ENCODE peak calls at places on chromosomes 6 and 20, in ten cellular contexts. D, C, F, B, R, K, J, V, T and Z are unnamed samples.

GRCh38 chr6:71929047-71929446 is 42.7 kb downstream of the RIMS1 start:
- DNase-seq in D (no peak), C (no peak), F (no peak), B (no peak), R (peak), K (no peak), J (no peak), V (no peak), T (no peak), Z (no peak)

GRCh38 chr6:167668019-167668753 is 158.5 kb upstream of the AFDN start:
- DNase-seq in D (peak), C (no peak), F (no peak), B (no peak), R (no peak), K (peak), J (no peak), V (no peak), T (peak), Z (no peak)

GRCh38 chr20:54044156-54044555 is 26.2 kb downstream of the BCAS1 start:
- DNase-seq in D (no peak), C (peak), F (no peak), B (peak), R (no peak), K (no peak), J (no peak), V (peak), T (peak), Z (no peak)

GRCh38 chr6:139436521-139437348 is 62.3 kb upstream of the CITED2 start:
- DNase-seq in D (no peak), C (no peak), F (no peak), B (peak), R (no peak), K (no peak), J (no peak), V (no peak), T (peak), Z (no peak)

GRCh38 chr6:131819507-131820228 is 11.8 kb downstream of the ENPP1 start:
- DNase-seq in D (no peak), C (peak), F (no peak), B (peak), R (no peak), K (no peak), J (no peak), V (peak), T (peak), Z (no peak)

GRCh38 chr6:101429845-101430244 is 36.3 kb downstream of the GRIK2 start:
- DNase-seq in D (no peak), C (no peak), F (no peak), B (no peak), R (no peak), K (no peak), J (no peak), V (no peak), T (no peak), Z (no peak)

GRCh38 chr6:144757299-144757698 is 472.2 kb downstream of the UTRN start:
- DNase-seq in D (no peak), C (no peak), F (no peak), B (no peak), R (no peak), K (no peak), J (no peak), V (no peak), T (peak), Z (no peak)

GRCh38 chr20:2559641-2560040 is 23.3 kb downstream of the TMC2 start:
- DNase-seq in D (no peak), C (no peak), F (no peak), B (no peak), R (peak), K (no peak), J (no peak), V (peak), T (no peak), Z (no peak)

GRCh38 chr6:53956068-53956711 is 155.1 kb upstream of the MLIP start:
- DNase-seq in D (peak), C (peak), F (peak), B (peak), R (peak), K (peak), J (no peak), V (peak), T (peak), Z (no peak)

GRCh38 chr20:63540417-63541186 is 3.4 kb upstream of the PTK6 start:
- DNase-seq in D (no peak), C (peak), F (no peak), B (peak), R (no peak), K (no peak), J (no peak), V (no peak), T (peak), Z (no peak)

GRCh38 chr6:1202201-1202600 is 109.7 kb upstream of the FOXQ1 start:
- DNase-seq in D (no peak), C (no peak), F (no peak), B (no peak), R (peak), K (no peak), J (no peak), V (no peak), T (no peak), Z (no peak)

GRCh38 chr6:29908710-29909109 is 33.6 kb upstream of the HLA-A start:
- DNase-seq in D (no peak), C (no peak), F (no peak), B (no peak), R (no peak), K (no peak), J (no peak), V (peak), T (no peak), Z (no peak)

GRCh38 chr6:42928748-42929087 is 562 bp upstream of the CNPY3 start:
- DNase-seq in D (no peak), C (no peak), F (no peak), B (no peak), R (no peak), K (no peak), J (no peak), V (no peak), T (no peak), Z (no peak)

GRCh38 chr6:12324096-12324495 is 33.9 kb downstream of the EDN1 start:
- DNase-seq in D (no peak), C (peak), F (no peak), B (peak), R (no peak), K (no peak), J (no peak), V (peak), T (peak), Z (peak)

GRCh38 chr6:160462551-160463109 is 114.5 kb downstream of the SLC22A3 start:
- DNase-seq in D (no peak), C (peak), F (no peak), B (peak), R (no peak), K (no peak), J (no peak), V (peak), T (peak), Z (peak)

GRCh38 chr6:83429857-83430605 is 820 bp downstream of the ME1 start:
- DNase-seq in D (peak), C (peak), F (no peak), B (peak), R (peak), K (peak), J (no peak), V (peak), T (peak), Z (no peak)

GRCh38 chr20:57180385-57180784 is 86.1 kb downstream of the BMP7 start:
- DNase-seq in D (no peak), C (no peak), F (no peak), B (no peak), R (peak), K (no peak), J (no peak), V (no peak), T (no peak), Z (no peak)

GRCh38 chr6:153645326-153645725 is 393.7 kb upstream of the OPRM1 start:
- DNase-seq in D (no peak), C (no peak), F (no peak), B (no peak), R (no peak), K (no peak), J (no peak), V (no peak), T (no peak), Z (no peak)

GRCh38 chr6:113805836-113806500 is 51.2 kb upstream of the MARCKS start:
- DNase-seq in D (no peak), C (no peak), F (peak), B (no peak), R (no peak), K (no peak), J (no peak), V (no peak), T (no peak), Z (no peak)

GRCh38 chr6:69138893-69139494 is 503.9 kb downstream of the ADGRB3 start:
- DNase-seq in D (no peak), C (no peak), F (peak), B (no peak), R (peak), K (no peak), J (no peak), V (no peak), T (no peak), Z (no peak)

GRCh38 chr20:57220187-57221165 is 46.0 kb downstream of the BMP7 start:
- DNase-seq in D (no peak), C (peak), F (no peak), B (no peak), R (no peak), K (no peak), J (no peak), V (no peak), T (peak), Z (no peak)

GRCh38 chr6:11358904-11359840 is 126.7 kb upstream of the NEDD9 start:
- DNase-seq in D (no peak), C (peak), F (no peak), B (no peak), R (no peak), K (no peak), J (no peak), V (peak), T (no peak), Z (no peak)

GRCh38 chr6:108068618-108069017 is 5.9 kb downstream of the OSTM1 start:
- DNase-seq in D (no peak), C (no peak), F (no peak), B (no peak), R (no peak), K (no peak), J (no peak), V (no peak), T (no peak), Z (no peak)

GRCh38 chr20:4613718-4614620 is 107.7 kb upstream of the PRND start:
- DNase-seq in D (peak), C (peak), F (peak), B (peak), R (peak), K (no peak), J (no peak), V (peak), T (peak), Z (no peak)

GRCh38 chr20:24118096-24118780 is 129.7 kb upstream of the GGTLC1 start:
- DNase-seq in D (no peak), C (peak), F (no peak), B (no peak), R (no peak), K (no peak), J (no peak), V (no peak), T (peak), Z (peak)

GRCh38 chr20:31948008-31948407 is 3.8 kb downstream of the PDRG1 start:
- DNase-seq in D (no peak), C (no peak), F (no peak), B (peak), R (no peak), K (no peak), J (no peak), V (no peak), T (no peak), Z (no peak)

GRCh38 chr6:31272856-31273626 is 1.1 kb upstream of the HLA-C start:
- DNase-seq in D (no peak), C (no peak), F (peak), B (no peak), R (no peak), K (no peak), J (no peak), V (no peak), T (peak), Z (no peak)

GRCh38 chr20:8853805-8854338 is 215.0 kb upstream of the PLCB4 start:
- DNase-seq in D (no peak), C (peak), F (peak), B (peak), R (peak), K (peak), J (no peak), V (peak), T (peak), Z (peak)

GRCh38 chr6:139846538-139847321 is 472.3 kb upstream of the CITED2 start:
- DNase-seq in D (no peak), C (no peak), F (peak), B (no peak), R (peak), K (no peak), J (no peak), V (no peak), T (no peak), Z (no peak)

GRCh38 chr20:24990810-24991252 is 1.7 kb downstream of the APMAP start:
- DNase-seq in D (no peak), C (no peak), F (no peak), B (no peak), R (no peak), K (no peak), J (peak), V (no peak), T (no peak), Z (no peak)

GRCh38 chr6:37210313-37210898 is 40.5 kb downstream of the PIM1 start:
- DNase-seq in D (peak), C (peak), F (peak), B (peak), R (peak), K (peak), J (peak), V (peak), T (peak), Z (peak)

GRCh38 chr6:83741089-83741488 is 32.2 kb upstream of the SNAP91 start:
- DNase-seq in D (no peak), C (no peak), F (no peak), B (no peak), R (no peak), K (no peak), J (no peak), V (no peak), T (no peak), Z (no peak)

GRCh38 chr20:50932016-50932338 is 740 bp upstream of the ADNP start:
- DNase-seq in D (no peak), C (no peak), F (no peak), B (no peak), R (no peak), K (no peak), J (no peak), V (no peak), T (peak), Z (no peak)
- H3K4me3 ChIP-seq in D (peak), C (peak), F (peak), B (peak), R (peak), K (no peak), J (peak), V (peak), T (peak), Z (peak)

DNA sequence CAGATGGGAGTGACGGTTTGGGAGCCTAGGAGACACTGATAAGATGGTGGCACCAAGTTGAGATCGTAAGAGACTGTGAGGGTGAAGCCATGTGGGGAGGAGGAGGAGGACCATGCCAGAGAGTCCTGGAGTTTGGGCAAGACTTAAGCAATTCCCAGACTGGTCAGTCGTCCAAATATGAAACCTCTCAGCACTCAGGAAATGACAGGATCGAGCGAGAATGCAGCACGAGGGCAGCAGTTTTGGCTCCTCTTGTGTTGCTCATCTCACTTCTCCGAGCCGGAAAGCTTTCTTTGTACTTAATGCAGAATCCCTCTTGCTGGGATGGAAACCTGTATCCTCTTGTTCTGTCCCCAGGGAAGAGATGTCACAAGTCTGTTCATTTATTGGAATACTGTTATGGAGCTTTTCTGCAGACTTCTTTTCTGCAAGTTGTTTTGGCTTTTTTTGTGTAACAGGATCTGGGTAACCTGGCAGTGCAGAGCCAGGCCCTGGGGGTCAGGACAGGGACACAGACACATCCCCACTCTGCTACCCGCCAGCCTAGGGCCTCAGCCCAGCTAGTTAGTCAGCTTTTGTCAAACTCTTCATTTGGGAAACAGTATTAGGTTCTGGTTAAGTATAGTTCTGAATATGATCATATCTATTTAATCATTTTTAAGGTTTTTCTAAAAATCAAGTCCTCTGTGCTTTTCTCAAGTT is 34.3 kb downstream of the FNDC1 start:
- DNase-seq in D (peak), C (peak), F (no peak), B (peak), R (no peak), K (no peak), J (no peak), V (peak), T (peak), Z (peak)
- H3K4me3 ChIP-seq in D (no peak), C (no peak), F (no peak), B (no peak), R (no peak), K (no peak), J (no peak), V (no peak), T (no peak), Z (no peak)

GRCh38 chr6:48199502-48199901 is 88.5 kb upstream of the PTCHD4 start:
- DNase-seq in D (no peak), C (no peak), F (no peak), B (no peak), R (no peak), K (no peak), J (no peak), V (no peak), T (no peak), Z (no peak)

DNA sequence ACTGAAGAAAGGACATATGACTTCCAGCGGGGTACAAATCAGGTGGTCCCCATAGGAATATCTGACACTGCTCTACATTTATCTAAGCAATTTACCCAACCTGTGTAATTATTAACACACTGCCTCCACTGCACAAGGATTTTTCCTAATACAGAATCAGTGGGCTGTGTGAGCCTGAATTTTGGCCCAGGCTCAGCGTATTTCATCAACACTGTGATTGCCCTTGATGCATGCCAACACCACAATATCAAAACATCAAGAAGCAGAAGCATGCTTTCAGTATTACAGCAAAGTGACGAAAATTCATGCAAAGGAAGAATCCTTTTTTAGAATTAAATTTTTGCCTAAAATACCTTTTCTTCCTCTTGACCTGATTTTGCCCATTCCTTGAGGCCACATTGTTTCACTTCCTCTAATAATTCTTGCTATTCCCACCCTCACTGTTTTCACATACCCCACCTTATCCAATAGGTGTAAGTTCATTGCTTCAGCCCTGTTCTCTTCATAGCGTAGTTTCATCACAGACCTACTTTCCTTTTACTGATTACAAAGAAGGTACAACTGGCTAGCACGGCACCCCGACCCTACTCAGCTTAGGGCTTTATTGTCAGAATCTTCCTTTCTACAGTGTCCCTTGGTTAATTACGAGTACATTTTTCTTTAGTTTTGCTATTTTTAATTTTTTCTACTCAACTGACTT is 83.7 kb upstream of the PTCHD4 start:
- DNase-seq in D (no peak), C (peak), F (no peak), B (no peak), R (no peak), K (no peak), J (no peak), V (no peak), T (no peak), Z (no peak)
- H3K4me3 ChIP-seq in D (no peak), C (no peak), F (no peak), B (no peak), R (no peak), K (no peak), J (no peak), V (no peak), T (no peak), Z (no peak)

GRCh38 chr6:169803291-169803811 is 51.9 kb downstream of the ERMARD start:
- DNase-seq in D (no peak), C (no peak), F (no peak), B (no peak), R (no peak), K (no peak), J (peak), V (no peak), T (no peak), Z (no peak)

GRCh38 chr6:169804427-169804826 is 53.0 kb downstream of the ERMARD start:
- DNase-seq in D (no peak), C (no peak), F (no peak), B (no peak), R (no peak), K (no peak), J (no peak), V (no peak), T (no peak), Z (no peak)

GRCh38 chr6:169801396-169802160 is 50.2 kb downstream of the ERMARD start:
- DNase-seq in D (no peak), C (no peak), F (no peak), B (no peak), R (peak), K (no peak), J (peak), V (no peak), T (no peak), Z (no peak)

GRCh38 chr6:169803816-169804340 is 52.5 kb downstream of the ERMARD start:
- DNase-seq in D (no peak), C (no peak), F (no peak), B (no peak), R (no peak), K (no peak), J (no peak), V (no peak), T (no peak), Z (no peak)

GRCh38 chr6:169802790-169803189 is 51.4 kb downstream of the ERMARD start:
- DNase-seq in D (no peak), C (no peak), F (no peak), B (no peak), R (no peak), K (no peak), J (peak), V (no peak), T (peak), Z (no peak)
- H3K4me3 ChIP-seq in D (no peak), C (no peak), F (no peak), B (no peak), R (no peak), K (no peak), J (no peak), V (no peak), T (no peak), Z (no peak)

DNA sequence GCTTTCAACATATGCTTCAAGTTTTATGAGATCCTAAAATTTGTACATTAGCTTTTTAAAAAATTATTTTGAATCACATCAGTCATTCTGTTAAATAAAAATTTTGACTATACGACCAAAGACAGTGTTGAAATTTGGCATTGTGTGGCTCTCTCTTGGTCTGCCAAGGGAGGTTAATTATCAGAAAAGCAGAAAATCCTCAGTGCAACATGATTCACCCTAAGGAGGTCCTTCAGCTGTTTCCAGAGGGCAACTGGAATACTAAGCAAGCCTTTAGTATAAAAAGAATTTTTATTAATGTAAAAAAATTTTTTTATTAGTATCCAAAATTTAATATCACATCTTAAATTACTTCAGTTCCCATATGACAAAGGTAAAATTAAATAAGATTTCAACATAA is 23.1 kb upstream of the TMEM244 start:
- DNase-seq in D (no peak), C (no peak), F (no peak), B (no peak), R (no peak), K (no peak), J (no peak), V (no peak), T (no peak), Z (no peak)
- H3K4me3 ChIP-seq in D (no peak), C (no peak), F (no peak), B (no peak), R (no peak), K (no peak), J (no peak), V (no peak), T (no peak), Z (no peak)